ENCODE peak calls at places on chromosomes 6 and 20, in nine cellular contexts. R, X, M, I, Y, P, L, B and F are unnamed samples.
A peak's percentile ranks its signal among the peaks of the same experiment; 100 is the strongest.

GRCh38 chr6:113969888-113970807 is 800 bp downstream of the HDAC2 start:
- DNase-seq in I (peak; percentile 76), P (peak; percentile 34), X (peak; percentile 67), B (peak; percentile 65), L (peak; percentile 39), Y (peak; percentile 62), M (peak; percentile 76), R (peak; percentile 30), F (peak; percentile 42)

GRCh38 chr20:50040432-50041237 is 57.9 kb downstream of the SNAI1 start:
- DNase-seq in B (no peak), P (no peak), M (no peak), X (no peak), R (no peak), L (no peak), Y (no peak), I (no peak), F (no peak)

GRCh38 chr6:11217360-11218076 is 14.9 kb downstream of the NEDD9 start:
- DNase-seq in I (no peak), M (no peak), L (no peak), X (peak; percentile 53), Y (no peak), B (no peak), P (no peak), R (no peak), F (no peak)

GRCh38 chr20:25033250-25033940 is 24.5 kb downstream of the ACSS1 start:
- DNase-seq in M (no peak), R (no peak), I (peak; percentile 22), L (peak; percentile 34), B (no peak), P (no peak), X (no peak), Y (no peak), F (no peak)

GRCh38 chr20:9262653-9263194 is 193.8 kb downstream of the PLCB4 start:
- DNase-seq in L (no peak), X (no peak), R (no peak), I (no peak), P (no peak), M (no peak), Y (no peak), B (no peak), F (no peak)

GRCh38 chr6:145815351-145815772 is 767 bp upstream of the FBXO30 start:
- DNase-seq in I (no peak), X (no peak), B (no peak), M (peak; percentile 54), Y (no peak), R (no peak), L (no peak), P (no peak), F (no peak)

GRCh38 chr20:47985092-47985850 is 200.0 kb upstream of the SULF2 start:
- DNase-seq in B (no peak), P (no peak), X (no peak), L (no peak), I (no peak), R (no peak), Y (no peak), M (peak; percentile 52), F (no peak)

GRCh38 chr6:35725721-35726438 is 11.0 kb upstream of the ARMC12 start:
- DNase-seq in L (no peak), R (peak; percentile 75), Y (no peak), P (no peak), B (peak; percentile 85), M (no peak), X (peak; percentile 70), I (peak; percentile 62), F (no peak)

GRCh38 chr6:86871681-86872080 is 65.6 kb upstream of the HTR1E start:
- DNase-seq in P (no peak), R (no peak), Y (no peak), I (no peak), L (no peak), B (no peak), M (no peak), X (no peak), F (no peak)

GRCh38 chr6:170147056-170147787 is 143.7 kb downstream of the DLL1 start:
- DNase-seq in R (peak; percentile 45), X (peak; percentile 13), I (peak; percentile 85), L (no peak), P (no peak), Y (no peak), M (no peak), B (peak; percentile 70), F (no peak)

GRCh38 chr6:166617359-166617758 is 9.7 kb downstream of the RPS6KA2 start:
- DNase-seq in M (no peak), P (no peak), L (no peak), X (no peak), I (no peak), Y (no peak), B (no peak), R (no peak), F (no peak)

GRCh38 chr6:89818977-89819335 is 638 bp downstream of the MDN1 start:
- DNase-seq in Y (peak; percentile 21), L (peak; percentile 37), X (peak; percentile 22), P (no peak), M (peak; percentile 26), R (peak; percentile 35), B (peak; percentile 46), I (no peak), F (no peak)